ENCODE peak calls at places on chromosomes 6 and 20, in four cellular contexts. L is trophoblast cell, S is GM23338, V is heart right ventricle. K is an unnamed sample. For H3K4me1, the result is how much of the 10 kb centered on the place peaks cover.

GRCh38 chr6:116847234-116847633 is 18.4 kb upstream of the GPRC6A start:
- DNase-seq in L (peak), S (peak), V (no peak), K (no peak)

GRCh38 chr6:143027058-143027457 is 33.6 kb upstream of the AIG1 start:
- DNase-seq in L (peak), S (peak), V (peak), K (no peak)

GRCh38 chr6:71411882-71412281 is 123.3 kb downstream of the OGFRL1 start:
- DNase-seq in L (no peak), S (no peak), V (no peak), K (no peak)

GRCh38 chr20:5971203-5971602 is 20.8 kb downstream of the MCM8 start:
- DNase-seq in L (no peak), S (peak), V (no peak), K (no peak)

GRCh38 chr6:167787896-167788530 is 38.7 kb upstream of the AFDN start:
- DNase-seq in L (no peak), S (no peak), V (no peak), K (no peak)

GRCh38 chr6:127162808-127163207 is 44.3 kb downstream of the RSPO3 start:
- DNase-seq in L (no peak), S (no peak), V (no peak), K (no peak)

GRCh38 chr6:107652526-107653182 is 162.7 kb downstream of the SOBP start:
- DNase-seq in L (no peak), S (no peak), V (no peak), K (no peak)

GRCh38 chr6:29806387-29806786 is 21.2 kb upstream of the HLA-G start:
- DNase-seq in L (no peak), S (no peak), V (no peak), K (no peak)

GRCh38 chr6:7414811-7415210 is 25.2 kb downstream of the RIOK1 start:
- DNase-seq in L (peak), S (peak), V (no peak), K (no peak)

GRCh38 chr20:21508230-21509078 is 5.4 kb downstream of the NKX2-2 start:
- DNase-seq in L (no peak), S (peak), V (no peak), K (no peak)

GRCh38 chr20:59802018-59802417 is 131.4 kb downstream of the SYCP2 start:
- DNase-seq in L (no peak), S (no peak), V (no peak), K (peak)

GRCh38 chr6:6596529-6596928 is 8.0 kb downstream of the LY86 start:
- DNase-seq in L (no peak), S (no peak), V (peak), K (no peak)

GRCh38 chr6:38173909-38174308 is 354.4 kb downstream of the ZFAND3 start:
- DNase-seq in L (no peak), S (no peak), V (no peak), K (no peak)

GRCh38 chr20:60484316-60484715 is 526.1 kb downstream of the CDH26 start:
- DNase-seq in L (no peak), S (no peak), V (no peak), K (peak)

GRCh38 chr20:38073307-38074010 is 39.9 kb downstream of the RPRD1B start:
- DNase-seq in L (peak), S (peak), V (peak), K (no peak)

GRCh38 chr6:157615411-157615763 is 207.7 kb upstream of the SNX9 start:
- DNase-seq in L (no peak), S (no peak), V (no peak), K (no peak)

GRCh38 chr6:133034509-133035206 is 206.5 kb upstream of the EYA4 start:
- DNase-seq in L (no peak), S (no peak), V (no peak), K (no peak)

GRCh38 chr6:126113261-126113660 is 126.9 kb downstream of the TRMT11 start:
- DNase-seq in L (no peak), S (no peak), V (no peak), K (no peak)

GRCh38 chr6:168133186-168133585 is 54.2 kb upstream of the FRMD1 start:
- DNase-seq in L (no peak), S (no peak), V (peak), K (peak)

GRCh38 chr6:2111162-2111677 is 134.2 kb downstream of the GMDS start:
- DNase-seq in L (no peak), S (no peak), V (no peak), K (no peak)

GRCh38 chr6:158417760-158418098 is 105.5 kb downstream of the TULP4 start:
- DNase-seq in L (no peak), S (no peak), V (no peak), K (no peak)

GRCh38 chr6:335572-335971 is 43.3 kb downstream of the DUSP22 start:
- DNase-seq in L (no peak), S (no peak), V (no peak), K (no peak)

GRCh38 chr20:12925214-12925755 is 83.5 kb upstream of the SPTLC3 start:
- DNase-seq in L (peak), S (peak), V (peak), K (no peak)

GRCh38 chr6:159351707-159352106 is 182.5 kb downstream of the FNDC1 start:
- DNase-seq in L (no peak), S (no peak), V (no peak), K (no peak)

GRCh38 chr6:80445752-80446151 is 339.3 kb downstream of the BCKDHB start:
- DNase-seq in L (no peak), S (no peak), V (no peak), K (no peak)

GRCh38 chr6:143642403-143642802 is 35.4 kb upstream of the PHACTR2 start:
- DNase-seq in L (no peak), S (no peak), V (no peak), K (no peak)

GRCh38 chr20:34710568-34710839 is 6.4 kb downstream of the TP53INP2 start:
- DNase-seq in L (no peak), S (no peak), V (no peak), K (no peak)
- H3K4me3 ChIP-seq in L (peak), S (peak), V (peak), K (peak)

DNA sequence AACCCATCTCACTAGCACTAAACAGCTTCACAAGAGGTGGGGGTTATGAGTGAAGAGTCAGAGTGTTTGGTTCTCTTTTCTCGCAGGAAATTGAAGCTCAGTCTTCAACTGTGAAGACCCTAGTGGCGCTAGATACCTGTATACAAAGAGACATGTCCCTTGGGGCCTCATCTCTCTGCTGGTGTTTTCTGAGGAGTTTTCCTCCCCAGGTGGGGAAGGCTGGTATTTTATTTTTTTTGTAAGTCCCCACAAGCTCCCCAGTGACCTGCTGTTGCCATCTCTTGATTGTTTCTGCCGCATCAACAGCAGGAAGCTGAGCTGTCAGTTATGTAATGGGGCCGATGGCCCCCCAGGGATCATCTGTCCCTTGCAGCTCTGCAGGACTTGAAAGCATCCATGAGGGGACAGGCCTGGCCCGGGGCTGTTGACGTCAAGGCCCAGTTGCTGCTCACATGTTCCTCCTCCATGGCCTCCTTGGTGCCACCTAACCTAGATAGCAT is 23.1 kb downstream of the STK35 start:
- DNase-seq in L (no peak), S (no peak), V (peak), K (no peak)
- H3K4me1 ChIP-seq in L (under half), S (under half), V (half or more), K (half or more)

DNA sequence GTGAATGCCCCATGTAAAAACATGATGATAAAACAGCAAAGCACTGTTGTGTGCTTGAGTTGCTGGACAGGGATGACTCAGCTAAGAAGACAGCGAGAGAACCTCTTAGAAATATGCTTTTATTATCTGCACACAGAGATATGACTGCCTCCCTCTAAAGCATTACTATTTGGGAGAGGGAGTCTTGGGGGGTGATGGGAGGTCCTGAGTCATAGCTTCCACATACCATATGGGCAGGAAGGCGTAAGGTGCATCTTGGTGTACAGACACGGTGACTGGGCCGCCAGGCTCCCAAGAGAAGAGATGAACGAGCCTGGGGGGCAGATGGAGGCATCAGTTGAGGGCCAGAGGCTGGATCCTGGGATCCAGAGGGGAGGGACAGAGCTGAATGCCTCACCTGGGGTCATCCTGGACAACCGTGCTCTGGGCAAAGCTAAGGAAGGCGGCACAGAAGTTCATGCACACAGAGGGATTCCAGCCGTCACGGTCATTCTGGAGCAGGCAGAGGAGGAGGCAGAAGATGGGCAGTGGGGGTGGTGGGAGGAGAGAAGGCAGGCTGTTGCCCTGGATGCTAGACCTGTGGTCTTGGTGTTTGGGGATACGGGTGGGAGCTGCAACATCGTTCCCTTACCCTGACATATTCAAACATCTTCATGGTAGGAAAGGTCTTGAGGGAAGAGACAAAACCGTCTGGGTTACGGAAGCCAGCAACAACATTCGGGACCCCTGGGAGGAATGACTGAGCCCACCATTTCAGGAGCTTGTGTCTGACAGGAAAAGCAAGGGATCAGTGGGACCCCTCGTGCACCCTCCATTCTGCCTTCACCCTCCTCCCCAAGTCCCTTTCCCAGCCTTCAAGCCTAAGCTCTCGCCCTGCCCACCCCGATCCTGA is 2.0 kb downstream of the DXO start:
- DNase-seq in L (no peak), S (no peak), V (no peak), K (no peak)
- H3K4me3 ChIP-seq in L (no peak), S (no peak), V (no peak), K (no peak)

GRCh38 chr20:45489083-45489531 is 19.6 kb downstream of the WFDC2 start:
- DNase-seq in L (peak), S (peak), V (no peak), K (no peak)
- H3K4me1 ChIP-seq in L (under half), S (under half), V (under half), K (under half)

GRCh38 chr6:35737413-35738211 is 780 bp downstream of the ARMC12 start:
- DNase-seq in L (peak), S (peak), V (no peak), K (no peak)
- H3K4me3 ChIP-seq in L (no peak), S (no peak), V (no peak), K (no peak)

GRCh38 chr6:137850816-137851602 is 16.1 kb upstream of the TNFAIP3 start:
- DNase-seq in L (no peak), S (no peak), V (no peak), K (no peak)
- H3K4me1 ChIP-seq in L (under half), S (under half), V (under half), K (under half)

GRCh38 chr6:13183446-13184088 is 144.8 kb downstream of the TBC1D7 start:
- DNase-seq in L (no peak), S (no peak), V (no peak), K (no peak)
- H3K4me3 ChIP-seq in L (no peak), S (no peak), V (no peak), K (no peak)

DNA sequence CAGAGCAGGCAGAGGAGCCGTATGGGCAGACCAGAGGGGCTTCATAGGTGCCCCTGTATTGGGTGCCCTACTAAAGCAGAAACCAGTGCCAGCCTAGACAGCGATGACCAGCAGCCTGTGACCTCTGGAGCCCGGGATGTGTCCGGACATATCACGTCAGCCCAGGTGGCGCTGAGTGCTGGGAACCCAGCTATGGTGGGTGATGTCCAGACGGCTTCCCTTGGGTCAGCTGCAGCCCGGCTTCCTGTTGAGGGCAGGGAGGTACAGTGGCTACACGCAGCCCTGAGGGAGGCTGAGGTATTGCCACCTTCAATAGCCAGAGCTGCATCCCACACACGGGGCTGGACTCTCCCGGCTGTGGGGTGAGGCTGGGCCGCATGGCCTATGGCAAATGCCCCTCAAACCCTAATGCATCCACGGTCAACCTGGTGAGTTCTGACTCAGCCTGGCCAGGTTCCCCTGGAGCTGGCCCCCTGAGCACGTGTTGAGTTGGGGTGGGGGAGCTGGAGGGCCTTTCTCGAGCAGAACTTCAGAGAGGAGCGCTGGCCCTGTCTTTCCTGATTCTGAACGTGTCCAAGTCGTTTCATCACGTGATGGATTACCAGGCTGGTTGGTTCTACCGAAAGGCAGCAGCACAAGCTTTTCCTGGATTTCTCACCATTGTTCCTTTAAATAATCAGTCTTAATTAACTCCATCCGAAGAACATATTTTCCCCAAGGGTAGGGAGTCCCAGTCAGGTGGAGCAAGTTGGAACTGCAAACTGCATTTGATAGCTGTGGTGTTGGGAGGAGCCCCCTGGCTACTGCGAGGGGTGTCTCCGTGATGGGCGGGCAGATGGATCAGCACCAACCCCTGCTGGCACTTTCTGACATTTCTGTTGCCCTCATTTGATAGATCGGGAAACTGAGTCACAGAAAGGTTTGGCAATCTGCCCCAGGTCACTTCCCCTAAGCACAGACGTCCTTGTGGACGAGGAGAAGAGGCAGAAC is 7.1 kb upstream of the MYT1 start:
- DNase-seq in L (no peak), S (no peak), V (no peak), K (no peak)
- H3K4me1 ChIP-seq in L (under half), S (under half), V (under half), K (under half)

GRCh38 chr6:45432944-45433343 is 55.2 kb upstream of the SUPT3H start:
- DNase-seq in L (no peak), S (no peak), V (no peak), K (no peak)
- H3K4me3 ChIP-seq in L (no peak), S (no peak), V (no peak), K (no peak)